ENCODE peak calls at places on chromosomes 13 and 19, in ten cellular contexts. T is Calu3; I is BJ; D is lower leg skin; S is CD4-positive, alpha-beta T cell; A is lower lobe of right lung; L is astrocyte; B is mesothelial cell of epicardium; P is NB4; K is astrocyte of the cerebellum. R is an unnamed sample.

GRCh38 chr13:64697226-64697625 is 2532.9 kb downstream of the PCDH9 start:
- DNase-seq in A (no peak), T (no peak), D (no peak), P (no peak), K (no peak), B (no peak), L (no peak), S (no peak), I (no peak), R (no peak)

GRCh38 chr19:44892932-44893331 is 1.9 kb downstream of the TOMM40 start:
- DNase-seq in P (no peak), D (no peak), T (no peak), I (no peak), L (no peak), A (no peak), S (no peak), K (no peak), B (no peak), R (no peak)

GRCh38 chr19:6047741-6048231 is 62.5 kb downstream of the RFX2 start:
- DNase-seq in S (no peak), K (no peak), P (peak; percentile 47), A (no peak), L (no peak), I (no peak), T (peak; percentile 29), D (no peak), B (no peak), R (peak; percentile 55)

GRCh38 chr19:30068528-30069395 is 126.7 kb downstream of the URI1 start:
- DNase-seq in A (no peak), I (no peak), T (no peak), P (no peak), L (no peak), K (no peak), D (no peak), B (no peak), S (no peak), R (no peak)

GRCh38 chr13:97222934-97223710 is 989 bp downstream of the MBNL2 start:
- DNase-seq in K (no peak), D (no peak), P (no peak), T (no peak), A (no peak), L (peak; percentile 66), S (no peak), I (no peak), B (no peak), R (no peak)

GRCh38 chr13:60986301-60986700 is 429.3 kb downstream of the PCDH20 start:
- DNase-seq in B (no peak), I (no peak), P (no peak), T (no peak), A (no peak), K (no peak), D (no peak), L (no peak), S (no peak), R (no peak)

GRCh38 chr19:5113633-5114586 is 145.0 kb downstream of the KDM4B start:
- DNase-seq in I (no peak), P (no peak), S (no peak), D (no peak), B (no peak), A (no peak), T (no peak), K (no peak), L (no peak), R (no peak)

GRCh38 chr19:7539827-7540425 is 4.4 kb downstream of the PNPLA6 start:
- DNase-seq in S (no peak), A (no peak), T (no peak), B (no peak), K (no peak), P (no peak), D (no peak), L (no peak), I (no peak), R (no peak)

DNA sequence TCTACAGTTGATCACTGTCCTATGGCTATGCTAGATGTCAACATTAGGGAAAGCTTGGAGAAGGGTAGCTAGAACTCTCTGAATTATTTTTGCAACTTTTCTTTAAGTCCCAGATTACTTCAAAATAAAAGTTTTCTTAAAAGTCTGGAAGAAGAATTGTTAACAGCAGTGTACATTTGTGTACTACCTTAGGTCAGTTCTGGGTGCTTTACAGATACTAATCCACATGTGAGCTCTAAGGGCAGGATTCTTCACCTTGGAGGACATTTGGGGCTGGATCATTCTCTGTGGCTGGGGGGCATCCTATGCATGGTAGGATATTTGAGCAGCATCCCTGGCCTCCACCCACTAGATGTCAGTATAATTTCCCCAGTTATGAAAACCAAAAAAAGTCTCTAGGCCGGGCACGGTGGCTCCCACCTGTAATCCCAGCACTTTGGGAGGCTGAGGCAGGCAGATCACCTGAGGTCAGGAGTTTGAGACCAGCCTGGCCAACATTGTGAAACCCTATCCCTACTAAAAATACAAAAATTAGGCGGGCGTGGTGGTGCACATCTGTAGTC is 2.8 kb downstream of the BRME1 start:
- DNase-seq in P (peak; percentile 59), K (no peak), I (no peak), D (no peak), S (no peak), A (no peak), B (no peak), L (no peak), T (peak; percentile 20), R (peak; percentile 21)
- TF ChIP-seq CTCF in P (peak; percentile 39), K (peak; percentile 28), I (peak; percentile 20), D (no peak), S (no peak), A (peak; percentile 45), B (no peak), L (peak; percentile 38), T (no peak), R (peak; percentile 7)

DNA sequence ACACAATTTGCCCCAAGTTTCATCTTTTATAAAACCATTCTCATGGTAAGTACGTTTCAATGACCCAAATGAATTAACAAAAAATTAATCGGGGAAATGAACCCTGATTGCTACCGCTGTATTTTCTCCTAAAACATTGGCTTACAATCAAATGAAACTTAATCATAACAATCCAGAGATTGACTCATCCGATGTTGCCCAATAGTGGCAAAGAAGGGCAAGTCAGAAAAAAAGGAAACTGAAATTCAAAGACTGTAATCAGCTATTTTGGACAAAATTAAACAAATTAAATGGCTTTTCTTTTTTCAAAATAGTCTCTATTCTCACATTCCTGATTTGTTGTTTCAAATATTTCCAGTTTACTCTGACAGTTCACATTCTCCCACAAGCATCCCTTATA is 3.9 kb upstream of the ACOD1 start:
- DNase-seq in I (no peak), P (peak; percentile 73), A (no peak), S (no peak), D (no peak), K (no peak), B (no peak), T (no peak), L (peak; percentile 56), R (peak; percentile 86)
- TF ChIP-seq CTCF in I (no peak), P (no peak), A (no peak), S (no peak), D (no peak), K (no peak), B (no peak), T (no peak), L (no peak), R (no peak)

GRCh38 chr19:11560404-11560988 is 1.5 kb upstream of the ELOF1 start:
- DNase-seq in L (peak; percentile 39), A (no peak), S (no peak), I (no peak), K (peak; percentile 35), B (no peak), T (peak; percentile 59), D (no peak), P (peak; percentile 91), R (peak; percentile 79)

GRCh38 chr19:11563530-11563929 is 4.5 kb upstream of the ELOF1 start:
- DNase-seq in L (no peak), S (no peak), P (no peak), D (no peak), A (no peak), B (no peak), T (no peak), K (no peak), I (no peak), R (no peak)

GRCh38 chr19:11556634-11557420 is 2.2 kb downstream of the ELOF1 start:
- DNase-seq in A (no peak), I (no peak), S (no peak), D (no peak), P (no peak), K (no peak), T (no peak), B (no peak), L (no peak), R (no peak)

GRCh38 chr19:11555246-11555645 is 3.8 kb downstream of the ELOF1 start:
- DNase-seq in S (no peak), I (no peak), T (no peak), B (no peak), K (no peak), P (no peak), L (no peak), A (no peak), D (no peak), R (no peak)

DNA sequence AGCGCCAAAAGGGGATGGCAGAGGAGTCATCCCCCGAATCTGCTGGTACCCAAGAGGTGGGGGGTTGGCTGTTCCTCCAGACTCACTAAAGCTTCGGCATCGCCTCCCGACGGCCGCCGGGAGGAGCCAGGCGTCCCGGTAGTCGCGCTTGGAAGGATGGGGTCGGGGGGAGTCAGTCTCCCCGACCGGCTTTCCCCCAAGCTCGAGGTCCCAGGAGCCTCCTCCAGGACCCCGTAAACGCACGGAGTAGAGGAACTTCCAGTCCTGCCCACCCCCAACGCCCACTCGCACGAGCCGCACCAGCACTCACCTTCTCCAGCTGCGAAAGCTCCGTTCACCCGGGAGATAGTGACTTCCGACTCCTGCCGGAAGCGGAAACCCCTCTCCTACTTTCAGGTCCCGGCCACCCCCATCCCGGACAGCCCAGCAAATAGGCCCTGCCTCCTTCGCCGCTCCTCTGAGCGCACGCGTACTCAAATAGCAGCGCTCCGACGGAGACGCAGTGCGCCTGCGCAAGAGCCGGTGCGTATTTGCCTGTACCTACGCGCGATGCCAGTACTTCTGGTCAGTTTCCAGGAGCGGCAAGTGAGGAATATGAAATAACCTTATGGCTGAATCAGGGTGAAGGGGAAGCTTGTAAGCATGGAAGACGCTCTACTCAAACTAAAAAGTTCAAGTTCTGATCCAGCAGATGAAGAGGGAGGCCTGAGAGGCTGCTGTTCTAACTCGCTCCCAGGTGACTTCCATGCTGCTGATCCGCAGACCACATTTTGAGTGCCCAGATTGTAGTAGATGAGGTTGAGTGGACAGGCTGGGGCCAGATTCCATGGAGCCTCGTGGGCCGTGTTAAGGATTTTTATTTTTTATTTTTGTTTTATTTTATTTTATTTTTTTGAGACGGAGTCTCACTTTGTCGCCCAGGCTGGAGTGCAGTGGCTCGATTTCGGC is at the start of gene ELOF1:
- DNase-seq in T (peak; percentile 94), B (peak; percentile 97), P (peak; percentile 98), A (peak; percentile 99), D (peak; percentile 96), K (peak; percentile 96), I (peak; percentile 88), S (peak; percentile 90), L (peak; percentile 94), R (peak; percentile 99)
- TF ChIP-seq CTCF in T (no peak), B (no peak), P (no peak), A (no peak), D (no peak), K (peak; percentile 42), I (peak; percentile 42), S (no peak), L (no peak), R (peak; percentile 3)

GRCh38 chr13:30698488-30699005 is 36.8 kb upstream of the ALOX5AP start:
- DNase-seq in T (no peak), I (no peak), K (no peak), D (no peak), B (no peak), S (no peak), A (no peak), L (no peak), P (no peak), R (no peak)

GRCh38 chr13:30705672-30706071 is 29.7 kb upstream of the ALOX5AP start:
- DNase-seq in T (peak; percentile 17), D (no peak), P (no peak), S (no peak), I (no peak), L (no peak), K (no peak), A (no peak), B (no peak), R (peak; percentile 65)

GRCh38 chr13:30700364-30700763 is 35.0 kb upstream of the ALOX5AP start:
- DNase-seq in K (no peak), P (no peak), I (no peak), D (no peak), B (no peak), L (no peak), A (no peak), T (no peak), S (no peak), R (no peak)

GRCh38 chr13:30704596-30704995 is 30.7 kb upstream of the ALOX5AP start:
- DNase-seq in A (no peak), K (no peak), T (no peak), D (no peak), L (no peak), P (no peak), I (no peak), B (no peak), S (no peak), R (no peak)

GRCh38 chr13:30702006-30702405 is 33.3 kb upstream of the ALOX5AP start:
- DNase-seq in T (no peak), I (no peak), B (no peak), K (no peak), S (no peak), L (no peak), A (no peak), D (no peak), P (no peak), R (no peak)
- TF ChIP-seq CTCF in T (no peak), I (no peak), B (no peak), K (no peak), S (no peak), L (no peak), A (no peak), D (no peak), P (peak; percentile 5), R (no peak)